ENCODE peak calls at places on chromosome 19, in eight cellular contexts. One of them, this sample, is unnamed.
A peak's percentile ranks its signal among the peaks of the same experiment; 100 is the strongest.

GRCh38 chr19:6801397-6802086 is 29.0 kb downstream of the VAV1 start:
- DNase-seq in effector memory CD4-positive, alpha-beta T cell: peak; percentile 67
- DNase-seq in PC-9: peak; percentile 66
- DNase-seq in AG09309: no peak
- DNase-seq in CD4-positive, CD25-positive, alpha-beta regulatory T cell: peak; percentile 61
- DNase-seq in NT2/D1: no peak
- DNase-seq in AG04450: no peak
- DNase-seq in psoas muscle: peak; percentile 79
- DNase-seq in this sample: peak; percentile 94

GRCh38 chr19:50696065-50696425 is 23.6 kb downstream of the SHANK1 start:
- DNase-seq in AG09309: no peak
- DNase-seq in CD4-positive, CD25-positive, alpha-beta regulatory T cell: no peak
- DNase-seq in NT2/D1: no peak
- DNase-seq in effector memory CD4-positive, alpha-beta T cell: no peak
- DNase-seq in AG04450: no peak
- DNase-seq in PC-9: no peak
- DNase-seq in psoas muscle: peak; percentile 38
- DNase-seq in this sample: no peak

GRCh38 chr19:8138201-8138600 is 11.2 kb downstream of the FBN3 start:
- DNase-seq in effector memory CD4-positive, alpha-beta T cell: no peak
- DNase-seq in PC-9: no peak
- DNase-seq in NT2/D1: no peak
- DNase-seq in AG09309: no peak
- DNase-seq in psoas muscle: no peak
- DNase-seq in AG04450: no peak
- DNase-seq in CD4-positive, CD25-positive, alpha-beta regulatory T cell: no peak
- DNase-seq in this sample: no peak

GRCh38 chr19:49786432-49786831 is 19.6 kb downstream of the AP2A1 start:
- DNase-seq in effector memory CD4-positive, alpha-beta T cell: no peak
- DNase-seq in psoas muscle: no peak
- DNase-seq in PC-9: no peak
- DNase-seq in AG09309: peak; percentile 21
- DNase-seq in CD4-positive, CD25-positive, alpha-beta regulatory T cell: no peak
- DNase-seq in NT2/D1: no peak
- DNase-seq in AG04450: no peak
- DNase-seq in this sample: no peak

GRCh38 chr19:15563325-15563794 is 51.7 kb upstream of the CYP4F8 start:
- DNase-seq in AG09309: no peak
- DNase-seq in NT2/D1: no peak
- DNase-seq in PC-9: peak; percentile 73
- DNase-seq in AG04450: no peak
- DNase-seq in effector memory CD4-positive, alpha-beta T cell: no peak
- DNase-seq in CD4-positive, CD25-positive, alpha-beta regulatory T cell: no peak
- DNase-seq in psoas muscle: no peak
- DNase-seq in this sample: no peak

GRCh38 chr19:41426952-41427646 is at the start of gene B3GNT8:
- DNase-seq in AG04450: peak; percentile 11
- DNase-seq in NT2/D1: peak; percentile 69
- DNase-seq in PC-9: peak; percentile 49
- DNase-seq in AG09309: no peak
- DNase-seq in effector memory CD4-positive, alpha-beta T cell: peak; percentile 28
- DNase-seq in psoas muscle: peak; percentile 87
- DNase-seq in CD4-positive, CD25-positive, alpha-beta regulatory T cell: peak; percentile 14
- DNase-seq in this sample: no peak

GRCh38 chr19:7255119-7255518 is 39.1 kb downstream of the INSR start:
- DNase-seq in CD4-positive, CD25-positive, alpha-beta regulatory T cell: no peak
- DNase-seq in NT2/D1: no peak
- DNase-seq in AG04450: no peak
- DNase-seq in PC-9: no peak
- DNase-seq in effector memory CD4-positive, alpha-beta T cell: no peak
- DNase-seq in psoas muscle: no peak
- DNase-seq in AG09309: no peak
- DNase-seq in this sample: no peak

GRCh38 chr19:41882568-41883462 is at the start of gene ARHGEF1:
- DNase-seq in AG04450: no peak
- DNase-seq in effector memory CD4-positive, alpha-beta T cell: peak; percentile 32
- DNase-seq in psoas muscle: peak; percentile 79
- DNase-seq in CD4-positive, CD25-positive, alpha-beta regulatory T cell: peak; percentile 59
- DNase-seq in NT2/D1: no peak
- DNase-seq in PC-9: peak; percentile 43
- DNase-seq in AG09309: no peak
- DNase-seq in this sample: peak; percentile 77

GRCh38 chr19:24178207-24178606 is 91.2 kb downstream of the ZNF254 start:
- DNase-seq in CD4-positive, CD25-positive, alpha-beta regulatory T cell: no peak
- DNase-seq in effector memory CD4-positive, alpha-beta T cell: no peak
- DNase-seq in PC-9: no peak
- DNase-seq in AG09309: no peak
- DNase-seq in psoas muscle: no peak
- DNase-seq in NT2/D1: no peak
- DNase-seq in AG04450: no peak
- DNase-seq in this sample: no peak

GRCh38 chr19:37691881-37692504 is 27.6 kb downstream of the ZNF607 start:
- DNase-seq in PC-9: peak; percentile 43
- DNase-seq in CD4-positive, CD25-positive, alpha-beta regulatory T cell: peak; percentile 36
- DNase-seq in psoas muscle: peak; percentile 86
- DNase-seq in NT2/D1: no peak
- DNase-seq in AG04450: peak; percentile 66
- DNase-seq in effector memory CD4-positive, alpha-beta T cell: peak; percentile 23
- DNase-seq in AG09309: peak; percentile 28
- DNase-seq in this sample: peak; percentile 22

GRCh38 chr19:2345794-2346663 is 14.0 kb upstream of the TMPRSS9 start:
- DNase-seq in effector memory CD4-positive, alpha-beta T cell: no peak
- DNase-seq in PC-9: peak; percentile 35
- DNase-seq in CD4-positive, CD25-positive, alpha-beta regulatory T cell: no peak
- DNase-seq in AG09309: no peak
- DNase-seq in AG04450: no peak
- DNase-seq in psoas muscle: peak; percentile 54
- DNase-seq in NT2/D1: no peak
- DNase-seq in this sample: no peak

GRCh38 chr19:35557539-35558399 is 5.7 kb downstream of the ATP4A start:
- DNase-seq in AG09309: no peak
- DNase-seq in effector memory CD4-positive, alpha-beta T cell: peak; percentile 19
- DNase-seq in AG04450: no peak
- DNase-seq in CD4-positive, CD25-positive, alpha-beta regulatory T cell: peak; percentile 48
- DNase-seq in NT2/D1: peak; percentile 75
- DNase-seq in psoas muscle: peak; percentile 80
- DNase-seq in PC-9: no peak
- DNase-seq in this sample: peak; percentile 46

GRCh38 chr19:42352216-42352892 is 26.9 kb downstream of the MEGF8 start:
- DNase-seq in CD4-positive, CD25-positive, alpha-beta regulatory T cell: no peak
- DNase-seq in NT2/D1: no peak
- DNase-seq in effector memory CD4-positive, alpha-beta T cell: no peak
- DNase-seq in AG04450: no peak
- DNase-seq in psoas muscle: no peak
- DNase-seq in AG09309: no peak
- DNase-seq in PC-9: no peak
- DNase-seq in this sample: peak; percentile 62

GRCh38 chr19:3695986-3696659 is 4.1 kb downstream of the PIP5K1C start:
- DNase-seq in psoas muscle: no peak
- DNase-seq in effector memory CD4-positive, alpha-beta T cell: no peak
- DNase-seq in CD4-positive, CD25-positive, alpha-beta regulatory T cell: no peak
- DNase-seq in AG04450: no peak
- DNase-seq in NT2/D1: no peak
- DNase-seq in PC-9: no peak
- DNase-seq in AG09309: no peak
- DNase-seq in this sample: no peak

GRCh38 chr19:37505958-37506386 is 767 bp upstream of the ZNF793 start:
- DNase-seq in AG09309: no peak
- DNase-seq in AG04450: no peak
- DNase-seq in CD4-positive, CD25-positive, alpha-beta regulatory T cell: no peak
- DNase-seq in psoas muscle: no peak
- DNase-seq in effector memory CD4-positive, alpha-beta T cell: no peak
- DNase-seq in PC-9: no peak
- DNase-seq in NT2/D1: no peak
- DNase-seq in this sample: no peak

GRCh38 chr19:17524651-17525050 is 13.2 kb downstream of the PGLS start:
- DNase-seq in CD4-positive, CD25-positive, alpha-beta regulatory T cell: no peak
- DNase-seq in AG04450: no peak
- DNase-seq in effector memory CD4-positive, alpha-beta T cell: no peak
- DNase-seq in PC-9: no peak
- DNase-seq in AG09309: no peak
- DNase-seq in NT2/D1: no peak
- DNase-seq in psoas muscle: no peak
- DNase-seq in this sample: no peak

GRCh38 chr19:45995715-45996385 is 583 bp downstream of the CCDC61 start:
- DNase-seq in AG04450: no peak
- DNase-seq in PC-9: no peak
- DNase-seq in CD4-positive, CD25-positive, alpha-beta regulatory T cell: no peak
- DNase-seq in AG09309: no peak
- DNase-seq in psoas muscle: no peak
- DNase-seq in NT2/D1: no peak
- DNase-seq in effector memory CD4-positive, alpha-beta T cell: no peak
- DNase-seq in this sample: no peak

GRCh38 chr19:55867101-55867500 is 30.8 kb downstream of the NLRP4 start:
- DNase-seq in AG04450: no peak
- DNase-seq in effector memory CD4-positive, alpha-beta T cell: no peak
- DNase-seq in AG09309: no peak
- DNase-seq in psoas muscle: no peak
- DNase-seq in CD4-positive, CD25-positive, alpha-beta regulatory T cell: no peak
- DNase-seq in PC-9: no peak
- DNase-seq in NT2/D1: no peak
- DNase-seq in this sample: no peak

GRCh38 chr19:5697890-5698634 is 8.0 kb downstream of the RPL36 start:
- DNase-seq in CD4-positive, CD25-positive, alpha-beta regulatory T cell: no peak
- DNase-seq in psoas muscle: no peak
- DNase-seq in NT2/D1: no peak
- DNase-seq in AG09309: no peak
- DNase-seq in effector memory CD4-positive, alpha-beta T cell: no peak
- DNase-seq in AG04450: no peak
- DNase-seq in PC-9: no peak
- DNase-seq in this sample: peak; percentile 10
- H3K4me3 ChIP-seq in CD4-positive, CD25-positive, alpha-beta regulatory T cell: no peak overlapping the region
- H3K4me3 ChIP-seq in psoas muscle: no peak overlapping the region
- H3K4me3 ChIP-seq in NT2/D1: no peak overlapping the region
- H3K4me3 ChIP-seq in AG09309: no peak overlapping the region
- H3K4me3 ChIP-seq in effector memory CD4-positive, alpha-beta T cell: no peak overlapping the region
- H3K4me3 ChIP-seq in AG04450: no peak overlapping the region
- H3K4me3 ChIP-seq in PC-9: no peak overlapping the region
- H3K4me3 ChIP-seq in this sample: no peak overlapping the region

DNA sequence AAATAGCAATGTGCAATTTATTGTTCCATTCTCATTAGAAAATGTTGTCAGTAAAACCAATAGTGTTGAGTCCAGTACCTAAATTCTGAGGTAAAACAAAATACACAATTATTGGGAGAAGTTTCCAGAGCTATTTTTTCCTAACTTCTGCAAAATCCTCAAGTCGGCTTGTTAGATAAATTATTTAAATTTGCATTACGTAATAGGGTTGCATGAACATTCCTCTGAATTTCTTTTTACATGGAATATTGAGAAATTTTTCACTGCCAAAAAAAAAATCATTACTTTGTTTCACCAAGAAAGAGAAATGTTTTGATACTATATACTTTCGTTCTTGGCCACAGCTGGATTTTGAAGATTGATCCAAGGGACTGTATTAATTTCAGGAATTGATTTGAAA is 1.5 kb downstream of the ZNF507 start:
- DNase-seq in NT2/D1: no peak
- DNase-seq in effector memory CD4-positive, alpha-beta T cell: no peak
- DNase-seq in AG09309: no peak
- DNase-seq in CD4-positive, CD25-positive, alpha-beta regulatory T cell: no peak
- DNase-seq in AG04450: no peak
- DNase-seq in psoas muscle: no peak
- DNase-seq in PC-9: no peak
- DNase-seq in this sample: no peak
- H3K4me3 ChIP-seq in NT2/D1: peak overlapping the region; percentile 79
- H3K4me3 ChIP-seq in effector memory CD4-positive, alpha-beta T cell: no peak overlapping the region
- H3K4me3 ChIP-seq in AG09309: no peak overlapping the region
- H3K4me3 ChIP-seq in CD4-positive, CD25-positive, alpha-beta regulatory T cell: peak overlapping the region; percentile 95
- H3K4me3 ChIP-seq in AG04450: peak overlapping the region; percentile 80
- H3K4me3 ChIP-seq in psoas muscle: peak overlapping the region; percentile 95
- H3K4me3 ChIP-seq in PC-9: peak overlapping the region; percentile 98
- H3K4me3 ChIP-seq in this sample: peak overlapping the region; percentile 75

DNA sequence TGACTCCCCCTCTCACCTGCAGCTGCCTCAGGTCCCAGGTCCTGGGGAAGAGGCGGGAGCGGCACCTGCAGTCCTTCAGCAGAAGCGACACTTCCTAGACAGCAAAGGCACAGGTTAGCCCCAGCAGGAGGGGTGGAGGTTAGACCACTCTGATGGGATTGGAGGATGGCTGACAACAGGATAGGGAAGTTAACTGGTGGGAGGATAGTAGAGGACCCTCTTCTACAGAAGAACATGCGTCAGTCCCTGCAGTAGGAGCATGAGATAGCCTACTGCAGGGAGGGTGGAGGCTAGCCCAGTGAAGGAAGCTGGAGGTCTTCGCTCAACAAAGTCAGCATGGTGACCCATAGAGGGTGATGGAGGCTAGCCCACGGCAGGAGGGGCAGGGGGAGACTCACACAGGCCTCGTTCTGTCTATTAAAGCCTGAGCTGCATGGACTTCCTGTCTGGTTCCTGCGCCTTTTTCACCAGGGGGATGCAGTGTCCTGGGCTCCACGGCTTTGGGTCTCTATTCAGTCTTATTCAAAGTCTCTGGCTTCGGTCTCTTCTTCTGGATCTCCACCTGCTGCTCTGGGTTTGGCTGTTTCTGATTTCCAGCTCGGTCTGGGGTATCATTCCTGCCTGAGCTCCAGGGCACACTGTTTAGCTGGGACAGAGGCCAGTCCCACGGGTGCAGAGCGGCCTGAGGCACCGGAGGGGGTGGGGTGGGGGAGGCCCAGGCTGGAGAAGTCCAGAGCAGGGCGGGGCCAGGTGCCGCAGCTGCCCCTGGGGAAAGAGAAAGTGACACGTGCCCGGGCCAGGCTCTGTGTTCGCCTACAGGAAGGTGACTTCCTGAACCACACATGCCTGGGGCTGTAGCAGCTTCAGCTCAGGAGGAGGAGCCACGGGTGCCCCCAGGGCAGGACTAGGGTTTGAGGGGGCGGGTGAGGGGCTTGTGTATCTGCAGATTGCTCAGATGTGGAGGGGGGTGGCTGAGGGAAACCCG is 7.3 kb downstream of the IFNL3 start:
- DNase-seq in NT2/D1: no peak
- DNase-seq in psoas muscle: no peak
- DNase-seq in AG04450: no peak
- DNase-seq in effector memory CD4-positive, alpha-beta T cell: no peak
- DNase-seq in CD4-positive, CD25-positive, alpha-beta regulatory T cell: no peak
- DNase-seq in AG09309: no peak
- DNase-seq in PC-9: peak; percentile 79
- DNase-seq in this sample: peak; percentile 83
- H3K4me3 ChIP-seq in NT2/D1: no peak overlapping the region
- H3K4me3 ChIP-seq in psoas muscle: no peak overlapping the region
- H3K4me3 ChIP-seq in AG04450: no peak overlapping the region
- H3K4me3 ChIP-seq in effector memory CD4-positive, alpha-beta T cell: peak overlapping the region; percentile 42
- H3K4me3 ChIP-seq in CD4-positive, CD25-positive, alpha-beta regulatory T cell: no peak overlapping the region
- H3K4me3 ChIP-seq in AG09309: no peak overlapping the region
- H3K4me3 ChIP-seq in PC-9: no peak overlapping the region
- H3K4me3 ChIP-seq in this sample: no peak overlapping the region

DNA sequence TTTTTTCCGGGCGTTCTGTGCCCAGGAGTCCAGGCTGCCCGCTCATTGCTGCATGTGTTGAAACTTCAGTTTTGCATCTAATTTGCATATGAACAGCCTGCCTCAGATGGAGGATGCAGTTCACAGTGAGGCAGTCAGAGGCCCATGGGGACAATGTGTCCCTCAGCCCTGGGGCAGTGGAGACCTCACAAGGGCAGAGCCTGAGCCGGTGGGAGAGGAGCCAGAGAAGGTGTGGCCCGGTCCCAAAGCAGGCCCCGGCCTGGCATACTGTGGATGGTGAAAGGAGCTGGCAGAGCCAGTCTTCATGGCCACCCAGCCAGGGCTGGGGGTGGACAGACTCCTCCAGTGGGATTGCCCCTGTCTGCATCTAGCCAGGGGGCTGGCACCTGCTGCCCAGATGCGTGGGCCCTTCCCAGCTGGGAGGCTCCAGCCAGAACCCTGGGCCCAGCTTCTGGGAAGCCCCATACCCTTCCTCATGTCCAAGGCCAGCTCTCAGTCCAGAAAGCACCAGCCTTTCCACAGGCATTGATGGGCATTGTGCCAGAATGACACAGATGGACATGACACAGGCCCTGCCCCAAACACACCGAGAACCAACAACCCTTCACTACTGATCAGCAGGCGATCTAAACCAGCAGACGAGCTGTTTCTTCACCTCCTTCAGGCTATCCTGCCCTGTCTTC is 32.9 kb upstream of the KCTD15 start:
- DNase-seq in psoas muscle: no peak
- DNase-seq in PC-9: no peak
- DNase-seq in NT2/D1: no peak
- DNase-seq in CD4-positive, CD25-positive, alpha-beta regulatory T cell: no peak
- DNase-seq in AG04450: no peak
- DNase-seq in effector memory CD4-positive, alpha-beta T cell: no peak
- DNase-seq in AG09309: no peak
- DNase-seq in this sample: no peak
- H3K4me3 ChIP-seq in psoas muscle: no peak overlapping the region
- H3K4me3 ChIP-seq in PC-9: no peak overlapping the region
- H3K4me3 ChIP-seq in NT2/D1: no peak overlapping the region
- H3K4me3 ChIP-seq in CD4-positive, CD25-positive, alpha-beta regulatory T cell: no peak overlapping the region
- H3K4me3 ChIP-seq in AG04450: no peak overlapping the region
- H3K4me3 ChIP-seq in effector memory CD4-positive, alpha-beta T cell: no peak overlapping the region
- H3K4me3 ChIP-seq in AG09309: no peak overlapping the region
- H3K4me3 ChIP-seq in this sample: no peak overlapping the region